ENCODE peak calls at places on chromosomes 13 and 19, in five cellular contexts. H, B, X, Y and V are unnamed samples.

GRCh38 chr19:14475251-14476073 is at the start of gene PTGER1:
- DNase-seq in H (no peak), B (no peak), X (no peak), Y (no peak), V (no peak)

GRCh38 chr19:46386996-46387712 is 26.2 kb downstream of the CCDC8 start:
- DNase-seq in H (no peak), B (no peak), X (no peak), Y (no peak), V (no peak)

GRCh38 chr19:7326105-7326877 is 22.4 kb upstream of the ARHGEF18 start:
- DNase-seq in H (no peak), B (no peak), X (no peak), Y (no peak), V (no peak)

GRCh38 chr19:56866563-56866962 is 26.0 kb upstream of the PEG3 start:
- DNase-seq in H (no peak), B (no peak), X (no peak), Y (no peak), V (no peak)

GRCh38 chr13:59837101-59837500 is 326.6 kb downstream of the DIAPH3 start:
- DNase-seq in H (no peak), B (no peak), X (no peak), Y (no peak), V (no peak)

GRCh38 chr13:76210262-76210661 is 574.1 kb downstream of the LMO7 start:
- DNase-seq in H (no peak), B (no peak), X (no peak), Y (no peak), V (no peak)

GRCh38 chr13:82898625-82899024 is 983.6 kb downstream of the SLITRK1 start:
- DNase-seq in H (no peak), B (no peak), X (no peak), Y (no peak), V (no peak)

GRCh38 chr19:7988307-7988706 is 17.1 kb downstream of the ELAVL1 start:
- DNase-seq in H (no peak), B (no peak), X (no peak), Y (no peak), V (no peak)

GRCh38 chr13:36395280-36395679 is 37.0 kb upstream of the CCNA1 start:
- DNase-seq in H (peak), B (no peak), X (peak), Y (no peak), V (no peak)

GRCh38 chr19:39941615-39942507 is 7.4 kb upstream of the FCGBP start:
- DNase-seq in H (no peak), B (peak), X (no peak), Y (no peak), V (no peak)

GRCh38 chr13:91722267-91722884 is 324.0 kb downstream of the GPC5 start:
- DNase-seq in H (no peak), B (no peak), X (peak), Y (no peak), V (no peak)
- TF ChIP-seq CTCF in H (peak), B (peak), X (peak), Y (peak), V (no peak)

GRCh38 chr13:92355213-92355612 is 871.4 kb upstream of the GPC6 start:
- DNase-seq in H (no peak), B (no peak), X (no peak), Y (no peak), V (no peak)
- TF ChIP-seq CTCF in H (no peak), B (no peak), X (no peak), Y (no peak), V (no peak)

GRCh38 chr13:112966776-112967175 is 2.2 kb upstream of the MCF2L start:
- DNase-seq in H (no peak), B (no peak), X (no peak), Y (no peak), V (no peak)

GRCh38 chr13:112968910-112969691 is at the start of gene MCF2L:
- DNase-seq in H (peak), B (peak), X (no peak), Y (no peak), V (no peak)

GRCh38 chr13:112969692-112970338 is 801 bp downstream of the MCF2L start:
- DNase-seq in H (no peak), B (no peak), X (no peak), Y (no peak), V (no peak)

GRCh38 chr13:112967666-112968379 is 1.2 kb upstream of the MCF2L start:
- DNase-seq in H (no peak), B (no peak), X (no peak), Y (no peak), V (no peak)

GRCh38 chr13:112968380-112968909 is 569 bp upstream of the MCF2L start:
- DNase-seq in H (no peak), B (peak), X (no peak), Y (no peak), V (no peak)
- TF ChIP-seq CTCF in H (no peak), B (no peak), X (no peak), Y (peak), V (no peak)

GRCh38 chr19:4622695-4623421 is 16.5 kb upstream of the TNFAIP8L1 start:
- DNase-seq in H (no peak), B (no peak), X (no peak), Y (no peak), V (no peak)
- TF ChIP-seq CTCF in H (no peak), B (no peak), X (peak), Y (no peak), V (no peak)

DNA sequence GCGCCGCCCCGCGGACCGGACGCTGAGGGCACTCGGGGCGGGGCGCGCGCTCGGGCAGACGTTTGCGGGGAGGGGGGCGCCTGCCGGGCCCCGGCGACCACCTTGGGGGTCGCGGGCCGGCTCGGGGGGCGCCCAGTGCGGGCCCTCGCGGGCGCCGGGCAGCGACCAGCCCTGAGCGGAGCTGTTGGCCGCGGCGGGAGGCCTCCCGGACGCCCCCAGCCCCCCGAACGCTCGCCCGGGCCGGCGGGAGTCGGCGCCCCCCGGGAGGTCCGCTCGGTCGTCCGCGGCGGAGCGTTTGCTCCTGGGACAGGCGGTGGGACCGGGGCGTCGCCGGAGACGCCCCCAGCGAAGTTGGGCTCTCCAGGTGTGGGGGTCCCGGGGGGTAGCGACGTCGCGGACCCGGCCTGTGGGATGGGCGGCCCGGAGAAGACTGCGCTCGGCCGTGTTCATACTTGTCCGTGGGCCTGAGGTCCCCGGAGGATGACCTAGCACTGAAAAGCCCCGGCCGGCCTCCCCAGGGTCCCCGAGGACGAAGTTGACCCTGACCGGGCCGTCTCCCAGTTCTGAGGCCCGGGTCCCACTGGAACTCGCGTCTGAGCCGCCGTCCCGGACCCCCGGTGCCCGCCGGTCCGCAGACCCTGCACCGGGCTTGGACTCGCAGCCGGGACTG is 620 bp downstream of the STK11 start:
- DNase-seq in H (no peak), B (no peak), X (no peak), Y (no peak), V (no peak)
- TF ChIP-seq CTCF in H (no peak), B (no peak), X (no peak), Y (no peak), V (no peak)

GRCh38 chr19:34088292-34088691 is 84.0 kb upstream of the LSM14A start:
- DNase-seq in H (no peak), B (no peak), X (peak), Y (no peak), V (no peak)
- TF ChIP-seq CTCF in H (no peak), B (no peak), X (no peak), Y (no peak), V (no peak)

DNA sequence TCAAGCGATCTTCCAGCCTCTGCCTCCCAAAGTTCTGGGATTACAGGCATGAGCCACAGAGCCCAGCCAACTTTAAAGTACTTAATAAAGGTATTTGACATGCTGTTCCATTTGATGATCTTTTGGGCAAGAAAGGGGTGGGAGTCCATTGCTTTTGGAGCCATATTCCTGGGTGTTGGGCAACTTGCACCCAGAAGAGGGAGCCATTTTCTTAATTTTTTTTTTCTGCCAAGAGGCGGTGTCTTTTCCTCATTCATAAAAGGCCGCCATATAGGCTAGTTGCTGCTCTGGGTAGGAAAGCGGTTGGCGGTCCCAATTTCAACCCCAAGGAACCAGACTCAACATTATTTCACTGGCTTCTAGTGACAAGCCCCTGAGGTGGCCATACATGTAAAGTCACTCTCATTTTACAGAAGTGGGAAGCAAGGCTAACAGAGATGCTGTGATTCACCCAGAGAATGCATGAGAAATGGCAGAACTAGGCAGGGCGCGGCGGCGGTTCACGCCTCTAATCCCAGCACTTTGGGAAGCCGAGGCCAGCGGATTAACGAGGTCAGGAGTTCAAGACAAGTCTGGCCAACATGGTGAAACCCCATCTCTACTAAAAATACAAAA is 139.6 kb downstream of the CACNA1A start:
- DNase-seq in H (no peak), B (no peak), X (peak), Y (no peak), V (no peak)
- TF ChIP-seq CTCF in H (peak), B (no peak), X (peak), Y (peak), V (no peak)

GRCh38 chr13:45121421-45121820 is 1.1 kb downstream of the GTF2F2 start:
- DNase-seq in H (no peak), B (no peak), X (peak), Y (no peak), V (no peak)
- TF ChIP-seq CTCF in H (peak), B (no peak), X (peak), Y (no peak), V (no peak)

DNA sequence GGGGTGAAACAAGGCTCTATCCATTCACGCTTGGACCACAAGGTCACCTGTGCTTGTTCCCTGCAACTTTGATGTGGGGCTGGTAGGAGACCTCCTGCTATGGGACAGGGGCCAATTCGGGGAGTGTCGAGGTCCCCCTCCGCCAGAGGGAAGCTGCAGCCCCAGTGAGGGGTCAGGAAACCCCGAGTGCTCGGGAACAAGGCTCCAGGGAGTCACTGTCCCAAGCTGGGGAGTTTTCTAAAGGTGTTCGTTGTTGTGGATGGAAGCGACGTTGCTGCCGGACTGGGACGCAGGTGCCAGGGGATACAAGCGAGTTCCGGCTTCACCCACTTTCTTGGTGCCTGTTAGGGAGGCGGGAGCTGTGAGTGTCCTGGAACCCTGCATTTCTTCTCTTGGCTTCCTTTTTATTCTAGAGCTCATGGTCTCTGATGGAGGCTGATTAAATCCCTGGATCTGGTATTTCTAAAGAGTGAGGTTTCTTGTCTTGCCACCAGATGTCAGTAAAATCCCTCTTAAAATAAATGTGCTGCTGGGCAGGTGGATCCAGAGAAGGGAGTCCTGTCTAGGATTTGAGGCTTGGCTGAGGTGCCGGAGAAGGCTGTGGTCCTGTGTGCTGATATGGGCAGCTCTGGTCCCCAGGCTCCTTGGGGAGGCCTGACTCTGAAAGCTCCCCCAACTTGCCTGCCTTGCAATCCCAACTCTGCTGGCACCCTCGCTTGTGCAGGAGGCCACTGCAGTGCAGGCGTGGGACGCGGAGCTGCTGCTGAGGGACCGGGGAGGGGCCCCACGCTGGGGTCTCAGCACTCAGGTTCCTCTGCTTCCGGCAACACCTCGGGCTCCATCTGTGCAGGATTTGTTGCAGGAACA is 153.9 kb downstream of the TEX29 start:
- DNase-seq in H (no peak), B (no peak), X (peak), Y (no peak), V (no peak)
- TF ChIP-seq CTCF in H (peak), B (no peak), X (peak), Y (peak), V (no peak)

GRCh38 chr13:48891586-48891985 is 84.1 kb upstream of the FNDC3A start:
- DNase-seq in H (no peak), B (no peak), X (peak), Y (no peak), V (no peak)
- TF ChIP-seq CTCF in H (no peak), B (no peak), X (no peak), Y (no peak), V (no peak)